ENCODE peak calls at places on chromosomes 11 and 22, in four cellular contexts. O, V, P and E are unnamed samples.

GRCh38 chr11:10181811-10182210 is 112.2 kb downstream of the SBF2 start:
- DNase-seq in O (no peak), V (peak; percentile 80), P (no peak), E (no peak)

GRCh38 chr22:27919943-27920755 is 1.1 kb upstream of the PITPNB start:
- DNase-seq in O (peak; percentile 63), V (peak; percentile 69), P (no peak), E (no peak)

GRCh38 chr11:74736031-74736430 is 4.8 kb upstream of the CHRDL2 start:
- DNase-seq in O (no peak), V (no peak), P (no peak), E (no peak)

GRCh38 chr11:135033545-135033944 is 621.5 kb upstream of the B3GAT1 start:
- DNase-seq in O (no peak), V (peak; percentile 10), P (no peak), E (no peak)

GRCh38 chr22:44057411-44057987 is 33.4 kb downstream of the PARVB start:
- DNase-seq in O (no peak), V (peak; percentile 16), P (no peak), E (peak; percentile 73)

GRCh38 chr22:38299758-38300157 is 17.5 kb downstream of the CSNK1E start:
- DNase-seq in O (no peak), V (no peak), P (no peak), E (no peak)

GRCh38 chr11:71397328-71397860 is 50.8 kb downstream of the DHCR7 start:
- DNase-seq in O (no peak), V (no peak), P (no peak), E (no peak)

GRCh38 chr22:17106161-17106784 is 14.9 kb downstream of the TMEM121B start:
- DNase-seq in O (no peak), V (no peak), P (no peak), E (no peak)

GRCh38 chr22:46454910-46455269 is 82.5 kb downstream of the CELSR1 start:
- DNase-seq in O (no peak), V (no peak), P (no peak), E (no peak)

GRCh38 chr22:50676211-50676636 is 3.6 kb downstream of the SHANK3 start:
- DNase-seq in O (peak; percentile 42), V (no peak), P (no peak), E (no peak)

GRCh38 chr22:50674127-50674493 is 1.5 kb downstream of the SHANK3 start:
- DNase-seq in O (no peak), V (no peak), P (no peak), E (no peak)

GRCh38 chr22:50676661-50677492 is 4.3 kb downstream of the SHANK3 start:
- DNase-seq in O (peak; percentile 28), V (no peak), P (no peak), E (no peak)

GRCh38 chr22:50674606-50675552 is 2.3 kb downstream of the SHANK3 start:
- DNase-seq in O (peak; percentile 41), V (peak; percentile 44), P (no peak), E (no peak)

DNA sequence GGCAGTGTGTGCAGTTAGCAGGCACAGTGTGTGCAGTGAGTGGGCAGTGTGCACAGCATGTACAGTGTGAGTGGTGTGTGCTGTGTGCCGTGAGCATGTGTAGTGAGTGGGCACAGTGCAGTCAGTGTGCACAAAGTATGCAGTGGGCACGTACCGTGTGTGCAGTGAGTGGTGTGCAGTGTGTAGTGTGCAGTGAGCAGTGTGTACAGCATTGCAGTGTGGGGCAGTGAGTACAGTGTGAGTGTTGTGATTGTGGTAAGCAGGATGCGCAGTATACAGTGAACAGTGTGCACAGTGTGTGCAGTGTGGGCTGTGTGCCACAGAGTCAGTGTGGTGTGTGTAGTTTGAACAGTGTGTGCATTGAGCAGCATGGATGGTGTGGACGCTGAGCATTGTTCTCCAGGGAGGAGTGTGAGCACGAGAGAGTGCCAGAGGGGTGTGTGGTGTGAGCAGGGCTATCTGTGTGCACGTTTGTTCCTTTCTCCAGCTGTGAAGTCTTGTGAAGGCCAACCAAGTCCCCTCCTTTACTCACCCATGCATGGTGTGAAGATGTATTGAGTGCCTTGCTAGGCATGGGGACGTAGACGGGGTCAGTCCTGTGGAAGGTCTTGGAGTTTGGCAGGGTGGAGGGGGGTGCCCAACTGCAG is 3.1 kb downstream of the SHANK3 start:
- DNase-seq in O (peak; percentile 41), V (no peak), P (no peak), E (no peak)
- H3K4me1 ChIP-seq in O (peaks cover 6% of the 10 kb centered on the region), V (no peaks in the 10 kb centered on the region), P (peaks cover 16% of the 10 kb centered on the region), E (peaks cover 14% of the 10 kb centered on the region)

GRCh38 chr22:50624347-50625130 is 3.4 kb downstream of the ARSA start:
- DNase-seq in O (no peak), V (no peak), P (no peak), E (no peak)

GRCh38 chr22:50626856-50627451 is 998 bp downstream of the ARSA start:
- DNase-seq in O (no peak), V (no peak), P (no peak), E (no peak)

GRCh38 chr22:50625568-50626313 is 2.2 kb downstream of the ARSA start:
- DNase-seq in O (no peak), V (no peak), P (no peak), E (peak; percentile 38)

GRCh38 chr22:50626314-50626855 is 1.6 kb downstream of the ARSA start:
- DNase-seq in O (no peak), V (no peak), P (no peak), E (no peak)

GRCh38 chr22:50625131-50625567 is 2.8 kb downstream of the ARSA start:
- DNase-seq in O (no peak), V (no peak), P (no peak), E (no peak)
- H3K4me1 ChIP-seq in O (peaks cover 25% of the 10 kb centered on the region), V (peaks cover 8% of the 10 kb centered on the region), P (peaks cover 34% of the 10 kb centered on the region), E (peaks cover 23% of the 10 kb centered on the region)

GRCh38 chr11:96215094-96215782 is 127.8 kb downstream of the MAML2 start:
- DNase-seq in O (no peak), V (peak; percentile 66), P (no peak), E (no peak)

GRCh38 chr11:96215826-96216225 is 127.2 kb downstream of the MAML2 start:
- DNase-seq in O (no peak), V (no peak), P (no peak), E (no peak)

GRCh38 chr11:96211433-96211832 is 131.6 kb downstream of the MAML2 start:
- DNase-seq in O (no peak), V (no peak), P (no peak), E (no peak)

GRCh38 chr11:96214745-96215093 is 128.3 kb downstream of the MAML2 start:
- DNase-seq in O (no peak), V (no peak), P (no peak), E (no peak)

DNA sequence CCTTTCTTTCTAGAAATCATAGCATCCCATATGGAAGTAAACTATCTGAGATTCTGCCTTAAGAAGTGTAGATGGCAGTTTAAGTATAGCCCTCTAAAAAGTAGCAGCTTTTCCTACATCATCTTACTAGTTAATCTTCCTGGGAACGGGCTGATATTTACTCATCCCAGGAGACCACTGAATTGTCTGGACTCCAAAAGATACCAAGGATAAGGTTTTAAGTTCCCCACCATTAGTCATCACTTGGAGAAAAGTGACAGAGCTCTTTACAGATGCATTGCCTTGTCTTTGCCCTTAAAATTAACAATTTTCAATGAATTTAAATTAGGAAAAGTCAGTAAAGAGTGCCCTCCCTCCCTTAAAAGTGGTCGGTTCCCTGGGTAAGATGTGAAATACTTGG is 129.5 kb downstream of the MAML2 start:
- DNase-seq in O (no peak), V (peak; percentile 86), P (no peak), E (peak; percentile 50)
- H3K4me1 ChIP-seq in O (peaks cover 42% of the 10 kb centered on the region), V (peaks cover 54% of the 10 kb centered on the region), P (peaks cover 64% of the 10 kb centered on the region), E (peaks cover 52% of the 10 kb centered on the region)

DNA sequence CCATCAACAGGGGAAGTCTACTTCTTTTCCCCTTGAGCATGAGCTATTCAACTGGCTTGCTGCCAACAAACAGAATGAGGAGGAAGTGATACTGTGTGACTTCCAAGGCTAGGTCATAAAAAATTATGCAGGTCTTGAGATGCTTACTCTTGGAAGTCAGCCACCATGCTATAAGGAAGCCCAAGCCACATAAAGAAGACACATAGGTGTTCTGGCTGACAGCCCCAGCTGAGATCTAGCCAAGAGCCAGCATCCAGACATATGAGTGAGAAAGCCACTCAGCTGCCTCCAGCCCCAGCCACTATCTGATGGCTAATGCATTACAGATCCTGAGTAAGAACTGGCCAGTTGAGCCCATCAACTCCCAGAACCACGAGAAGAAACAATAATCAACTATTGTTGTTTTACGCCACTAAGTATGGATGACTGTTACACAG is 31.0 kb upstream of the PPP2R1B start:
- DNase-seq in O (no peak), V (peak; percentile 87), P (no peak), E (no peak)
- H3K4me1 ChIP-seq in O (peaks cover 27% of the 10 kb centered on the region), V (peaks cover 57% of the 10 kb centered on the region), P (no peaks in the 10 kb centered on the region), E (no peaks in the 10 kb centered on the region)